ENCODE peak calls at places on chromosome 9, in five cellular contexts. S is right atrium auricular region, T is dorsolateral prefrontal cortex, H is hypothalamus, J is EH. R is an unnamed sample.

GRCh38 chr9:115018547-115019435 is 88.4 kb upstream of the TNFSF8 start:
- DNase-seq in T (no peak), J (peak), S (no peak), H (no peak), R (no peak)

GRCh38 chr9:136482793-136483588 is at the start of gene SEC16A:
- DNase-seq in T (peak), J (peak), H (peak), S (peak), R (peak)

GRCh38 chr9:29422445-29422844 is 1849.2 kb upstream of the C9orf72 start:
- DNase-seq in H (no peak), J (no peak), T (no peak), S (no peak), R (no peak)

GRCh38 chr9:91714020-91714721 is 235.9 kb downstream of the ROR2 start:
- DNase-seq in S (no peak), H (no peak), T (no peak), J (peak), R (peak)

GRCh38 chr9:3880851-3881250 is 355.1 kb upstream of the RFX3 start:
- DNase-seq in S (no peak), J (peak), T (no peak), H (no peak), R (no peak)

GRCh38 chr9:99490736-99491135 is 268.7 kb downstream of the SEC61B start:
- DNase-seq in H (no peak), T (no peak), J (peak), S (no peak), R (no peak)

GRCh38 chr9:3576358-3576757 is 50.6 kb upstream of the RFX3 start:
- DNase-seq in J (no peak), T (no peak), H (no peak), S (no peak), R (peak)

GRCh38 chr9:126386088-126386487 is 59.5 kb downstream of the MVB12B start:
- DNase-seq in H (no peak), J (peak), S (peak), T (no peak), R (no peak)

GRCh38 chr9:119639287-119639955 is 270.2 kb upstream of the BRINP1 start:
- DNase-seq in J (no peak), T (no peak), S (no peak), H (no peak), R (no peak)

GRCh38 chr9:4774209-4774608 is 18.5 kb upstream of the RCL1 start:
- DNase-seq in T (no peak), S (peak), J (peak), H (no peak), R (no peak)

GRCh38 chr9:88197016-88197415 is 58.7 kb upstream of the SPATA31C2 start:
- DNase-seq in T (no peak), S (no peak), H (no peak), J (peak), R (no peak)

GRCh38 chr9:70472268-70473249 is 58.1 kb upstream of the KLF9 start:
- DNase-seq in J (no peak), H (no peak), T (no peak), S (no peak), R (no peak)

GRCh38 chr9:107036367-107036766 is 173.4 kb downstream of the ZNF462 start:
- DNase-seq in H (no peak), S (no peak), J (no peak), T (no peak), R (no peak)

GRCh38 chr9:4921449-4921848 is 63.6 kb upstream of the JAK2 start:
- DNase-seq in H (no peak), T (no peak), S (no peak), J (no peak), R (no peak)

GRCh38 chr9:935348-935965 is 41.0 kb upstream of the DMRT3 start:
- DNase-seq in J (peak), S (no peak), H (no peak), T (no peak), R (no peak)

GRCh38 chr9:6545017-6545691 is 100.4 kb downstream of the GLDC start:
- DNase-seq in H (no peak), S (no peak), T (no peak), J (no peak), R (no peak)

GRCh38 chr9:130045657-130046450 is 2.9 kb upstream of the FNBP1 start:
- DNase-seq in T (no peak), S (no peak), H (no peak), J (no peak), R (no peak)

GRCh38 chr9:125747053-125747764 is at the start of gene PBX3:
- DNase-seq in J (peak), H (no peak), T (no peak), S (no peak), R (peak)

GRCh38 chr9:115691097-115691496 is 462.5 kb upstream of the PAPPA start:
- DNase-seq in H (no peak), T (no peak), S (no peak), J (peak), R (no peak)

GRCh38 chr9:16485155-16485554 is 385.3 kb downstream of the BNC2 start:
- DNase-seq in T (no peak), S (no peak), J (no peak), H (no peak), R (no peak)

GRCh38 chr9:108550111-108550510 is 305.7 kb downstream of the ACTL7B start:
- DNase-seq in H (no peak), S (no peak), T (no peak), J (peak), R (no peak)

GRCh38 chr9:95363051-95363841 is 45.7 kb upstream of the FANCC start:
- DNase-seq in J (peak), S (no peak), H (no peak), T (no peak), R (no peak)

GRCh38 chr9:89886281-89886700 is 281.5 kb downstream of the GADD45G start:
- DNase-seq in H (no peak), J (peak), S (no peak), T (no peak), R (no peak)

GRCh38 chr9:1337169-1337568 is 287.0 kb downstream of the DMRT2 start:
- DNase-seq in J (peak), T (no peak), H (no peak), S (no peak), R (no peak)

GRCh38 chr9:88993871-88994819 is 2.9 kb downstream of the S1PR3 start:
- DNase-seq in S (peak), J (no peak), T (no peak), H (no peak), R (no peak)

GRCh38 chr9:136604823-136605525 is 57.7 kb upstream of the EGFL7 start:
- DNase-seq in S (no peak), H (no peak), T (no peak), J (no peak), R (no peak)

GRCh38 chr9:78860806-78861475 is 564.0 kb downstream of the PSAT1 start:
- DNase-seq in J (peak), T (no peak), H (no peak), S (no peak), R (no peak)

GRCh38 chr9:6230037-6230778 is 14.6 kb downstream of the IL33 start:
- DNase-seq in H (no peak), T (no peak), J (peak), S (no peak), R (no peak)